ENCODE peak calls at places on chromosomes 2 and 18, in seven cellular contexts. F is HT1080, X is GM10248, U is NCI-H2029, P is psoas muscle, K is lung microvascular endothelial cell, C is T-helper 1 cell. Z is an unnamed sample.

GRCh38 chr18:22348521-22349316 is 69.0 kb downstream of the CTAGE1 start:
- DNase-seq in F (no peak), X (no peak), U (no peak), P (peak), K (peak), C (no peak), Z (no peak)

GRCh38 chr2:77522883-77523282 is 707 bp upstream of the LRRTM4 start:
- DNase-seq in F (no peak), X (no peak), U (no peak), P (no peak), K (no peak), C (no peak), Z (no peak)

GRCh38 chr2:133045787-133046186 is 375.8 kb upstream of the LYPD1 start:
- DNase-seq in F (peak), X (no peak), U (no peak), P (no peak), K (no peak), C (no peak), Z (no peak)

GRCh38 chr2:204030337-204030736 is 93.8 kb downstream of the ICOS start:
- DNase-seq in F (no peak), X (no peak), U (no peak), P (no peak), K (no peak), C (no peak), Z (no peak)

GRCh38 chr2:39914949-39915348 is 135.9 kb upstream of the THUMPD2 start:
- DNase-seq in F (no peak), X (no peak), U (no peak), P (no peak), K (no peak), C (no peak), Z (no peak)

GRCh38 chr2:239695728-239696240 is 295.0 kb upstream of the HDAC4 start:
- DNase-seq in F (no peak), X (no peak), U (no peak), P (no peak), K (no peak), C (no peak), Z (no peak)

GRCh38 chr18:22691988-22692710 is 241.0 kb upstream of the RBBP8 start:
- DNase-seq in F (peak), X (no peak), U (no peak), P (no peak), K (no peak), C (no peak), Z (no peak)

GRCh38 chr2:132814651-132815050 is 144.6 kb upstream of the LYPD1 start:
- DNase-seq in F (no peak), X (no peak), U (no peak), P (no peak), K (no peak), C (no peak), Z (no peak)

GRCh38 chr2:44623622-44624351 is 262.0 kb downstream of the CAMKMT start:
- DNase-seq in F (no peak), X (no peak), U (no peak), P (no peak), K (no peak), C (no peak), Z (no peak)

Z was measured in CD14-positive monocyte.